ENCODE peak calls at places on chromosomes 6 and 20, in six cellular contexts. One of them, this sample, is unnamed.

GRCh38 chr20:19692100-19692499 is 66.0 kb upstream of the RIN2 start:
- DNase-seq in psoas muscle: no peak
- DNase-seq in OCI-LY7: no peak
- DNase-seq in dorsolateral prefrontal cortex: no peak
- DNase-seq in nephron progenitor cell: no peak
- DNase-seq in suprapubic skin: no peak
- DNase-seq in this sample: no peak

GRCh38 chr6:20572940-20573339 is 38.7 kb downstream of the CDKAL1 start:
- DNase-seq in psoas muscle: no peak
- DNase-seq in OCI-LY7: no peak
- DNase-seq in nephron progenitor cell: no peak
- DNase-seq in suprapubic skin: no peak
- DNase-seq in dorsolateral prefrontal cortex: no peak
- DNase-seq in this sample: no peak

GRCh38 chr6:112233864-112234263 is 20.5 kb downstream of the LAMA4 start:
- DNase-seq in OCI-LY7: no peak
- DNase-seq in dorsolateral prefrontal cortex: no peak
- DNase-seq in suprapubic skin: no peak
- DNase-seq in nephron progenitor cell: no peak
- DNase-seq in psoas muscle: no peak
- DNase-seq in this sample: no peak

GRCh38 chr6:160393966-160394653 is 45.9 kb downstream of the SLC22A3 start:
- DNase-seq in nephron progenitor cell: no peak
- DNase-seq in OCI-LY7: no peak
- DNase-seq in suprapubic skin: no peak
- DNase-seq in psoas muscle: no peak
- DNase-seq in dorsolateral prefrontal cortex: no peak
- DNase-seq in this sample: no peak

GRCh38 chr6:170265655-170266054 is 25.2 kb downstream of the DLL1 start:
- DNase-seq in nephron progenitor cell: no peak
- DNase-seq in psoas muscle: peak; percentile 90
- DNase-seq in suprapubic skin: no peak
- DNase-seq in dorsolateral prefrontal cortex: peak; percentile 19
- DNase-seq in OCI-LY7: no peak
- DNase-seq in this sample: no peak

GRCh38 chr20:3047486-3048419 is 1.9 kb downstream of the MRPS26 start:
- DNase-seq in dorsolateral prefrontal cortex: no peak
- DNase-seq in suprapubic skin: no peak
- DNase-seq in psoas muscle: no peak
- DNase-seq in nephron progenitor cell: no peak
- DNase-seq in OCI-LY7: no peak
- DNase-seq in this sample: no peak

GRCh38 chr6:13334953-13335352 is 6.6 kb upstream of the TBC1D7 start:
- DNase-seq in psoas muscle: no peak
- DNase-seq in dorsolateral prefrontal cortex: no peak
- DNase-seq in OCI-LY7: no peak
- DNase-seq in suprapubic skin: no peak
- DNase-seq in nephron progenitor cell: no peak
- DNase-seq in this sample: no peak

GRCh38 chr6:148624025-148624424 is 122.8 kb upstream of the UST start:
- DNase-seq in psoas muscle: no peak
- DNase-seq in suprapubic skin: no peak
- DNase-seq in dorsolateral prefrontal cortex: no peak
- DNase-seq in nephron progenitor cell: no peak
- DNase-seq in OCI-LY7: no peak
- DNase-seq in this sample: no peak

GRCh38 chr6:113526553-113526952 is 330.6 kb upstream of the MARCKS start:
- DNase-seq in nephron progenitor cell: no peak
- DNase-seq in OCI-LY7: no peak
- DNase-seq in suprapubic skin: no peak
- DNase-seq in dorsolateral prefrontal cortex: no peak
- DNase-seq in psoas muscle: no peak
- DNase-seq in this sample: no peak

GRCh38 chr6:73413102-73413501 is 18.5 kb downstream of the DDX43 start:
- DNase-seq in OCI-LY7: no peak
- DNase-seq in psoas muscle: no peak
- DNase-seq in nephron progenitor cell: no peak
- DNase-seq in dorsolateral prefrontal cortex: no peak
- DNase-seq in suprapubic skin: no peak
- DNase-seq in this sample: no peak

GRCh38 chr20:50283922-50284810 is 93.5 kb downstream of the CEBPB start:
- DNase-seq in suprapubic skin: no peak
- DNase-seq in OCI-LY7: no peak
- DNase-seq in psoas muscle: peak; percentile 84
- DNase-seq in nephron progenitor cell: no peak
- DNase-seq in dorsolateral prefrontal cortex: no peak
- DNase-seq in this sample: no peak

GRCh38 chr6:16316741-16317251 is 78.4 kb downstream of the GMPR start:
- DNase-seq in nephron progenitor cell: peak; percentile 30
- DNase-seq in OCI-LY7: peak; percentile 47
- DNase-seq in dorsolateral prefrontal cortex: no peak
- DNase-seq in suprapubic skin: no peak
- DNase-seq in psoas muscle: no peak
- DNase-seq in this sample: no peak

GRCh38 chr20:63742381-63743024 is 2.9 kb downstream of the SLC2A4RG start:
- DNase-seq in dorsolateral prefrontal cortex: no peak
- DNase-seq in OCI-LY7: no peak
- DNase-seq in psoas muscle: peak; percentile 57
- DNase-seq in suprapubic skin: no peak
- DNase-seq in nephron progenitor cell: no peak
- DNase-seq in this sample: no peak

GRCh38 chr20:43188861-43189613 is 669 bp downstream of the PTPRT start:
- DNase-seq in nephron progenitor cell: peak; percentile 25
- DNase-seq in dorsolateral prefrontal cortex: no peak
- DNase-seq in psoas muscle: no peak
- DNase-seq in suprapubic skin: no peak
- DNase-seq in OCI-LY7: no peak
- DNase-seq in this sample: no peak

GRCh38 chr20:3202965-3203314 is 1.5 kb downstream of the DDRGK1 start:
- DNase-seq in suprapubic skin: no peak
- DNase-seq in OCI-LY7: no peak
- DNase-seq in nephron progenitor cell: no peak
- DNase-seq in psoas muscle: no peak
- DNase-seq in dorsolateral prefrontal cortex: no peak
- DNase-seq in this sample: no peak

GRCh38 chr6:19812512-19813119 is 24.6 kb upstream of the ID4 start:
- DNase-seq in suprapubic skin: no peak
- DNase-seq in psoas muscle: no peak
- DNase-seq in dorsolateral prefrontal cortex: no peak
- DNase-seq in OCI-LY7: peak; percentile 69
- DNase-seq in nephron progenitor cell: no peak
- DNase-seq in this sample: no peak

GRCh38 chr20:57712851-57713504 is 3.2 kb upstream of the PMEPA1 start:
- DNase-seq in psoas muscle: no peak
- DNase-seq in dorsolateral prefrontal cortex: no peak
- DNase-seq in OCI-LY7: no peak
- DNase-seq in suprapubic skin: no peak
- DNase-seq in nephron progenitor cell: no peak
- DNase-seq in this sample: no peak

GRCh38 chr6:35370799-35371493 is 28.6 kb downstream of the PPARD start:
- DNase-seq in dorsolateral prefrontal cortex: peak; percentile 61
- DNase-seq in psoas muscle: no peak
- DNase-seq in nephron progenitor cell: no peak
- DNase-seq in suprapubic skin: no peak
- DNase-seq in OCI-LY7: peak; percentile 50
- DNase-seq in this sample: no peak

GRCh38 chr6:7050911-7051779 is 56.6 kb upstream of the RREB1 start:
- DNase-seq in nephron progenitor cell: peak; percentile 62
- DNase-seq in psoas muscle: peak; percentile 76
- DNase-seq in OCI-LY7: no peak
- DNase-seq in suprapubic skin: peak; percentile 82
- DNase-seq in dorsolateral prefrontal cortex: no peak
- DNase-seq in this sample: no peak

GRCh38 chr6:14682821-14683220 is 563.0 kb upstream of the JARID2 start:
- DNase-seq in suprapubic skin: no peak
- DNase-seq in nephron progenitor cell: no peak
- DNase-seq in psoas muscle: no peak
- DNase-seq in dorsolateral prefrontal cortex: no peak
- DNase-seq in OCI-LY7: no peak
- DNase-seq in this sample: no peak

GRCh38 chr6:44531447-44532015 is 144.0 kb downstream of the CDC5L start:
- DNase-seq in OCI-LY7: no peak
- DNase-seq in nephron progenitor cell: no peak
- DNase-seq in psoas muscle: no peak
- DNase-seq in dorsolateral prefrontal cortex: no peak
- DNase-seq in suprapubic skin: no peak
- DNase-seq in this sample: no peak

GRCh38 chr20:59604770-59605665 is 678 bp downstream of the PHACTR3 start:
- DNase-seq in nephron progenitor cell: peak; percentile 56
- DNase-seq in OCI-LY7: no peak
- DNase-seq in psoas muscle: no peak
- DNase-seq in suprapubic skin: no peak
- DNase-seq in dorsolateral prefrontal cortex: peak; percentile 53
- DNase-seq in this sample: no peak

GRCh38 chr20:10094566-10095173 is 59.9 kb downstream of the ANKEF1 start:
- DNase-seq in psoas muscle: no peak
- DNase-seq in dorsolateral prefrontal cortex: no peak
- DNase-seq in nephron progenitor cell: no peak
- DNase-seq in suprapubic skin: no peak
- DNase-seq in OCI-LY7: no peak
- DNase-seq in this sample: no peak

GRCh38 chr6:110341671-110342304 is 16.4 kb downstream of the METTL24 start:
- DNase-seq in OCI-LY7: peak; percentile 16
- DNase-seq in suprapubic skin: no peak
- DNase-seq in psoas muscle: no peak
- DNase-seq in dorsolateral prefrontal cortex: peak; percentile 65
- DNase-seq in nephron progenitor cell: peak; percentile 49
- DNase-seq in this sample: no peak

GRCh38 chr6:148521158-148521557 is 178.5 kb downstream of the SASH1 start:
- DNase-seq in psoas muscle: no peak
- DNase-seq in OCI-LY7: peak; percentile 18
- DNase-seq in suprapubic skin: no peak
- DNase-seq in nephron progenitor cell: no peak
- DNase-seq in dorsolateral prefrontal cortex: no peak
- DNase-seq in this sample: no peak

GRCh38 chr20:10466325-10466724 is 31.2 kb downstream of the SLX4IP start:
- DNase-seq in psoas muscle: no peak
- DNase-seq in nephron progenitor cell: peak; percentile 30
- DNase-seq in OCI-LY7: no peak
- DNase-seq in suprapubic skin: no peak
- DNase-seq in dorsolateral prefrontal cortex: no peak
- DNase-seq in this sample: no peak

GRCh38 chr20:9119776-9120175 is 50.9 kb downstream of the PLCB4 start:
- DNase-seq in psoas muscle: peak; percentile 63
- DNase-seq in OCI-LY7: no peak
- DNase-seq in dorsolateral prefrontal cortex: peak; percentile 92
- DNase-seq in nephron progenitor cell: no peak
- DNase-seq in suprapubic skin: no peak
- DNase-seq in this sample: no peak

GRCh38 chr6:6218246-6219085 is 102.0 kb downstream of the F13A1 start:
- DNase-seq in suprapubic skin: no peak
- DNase-seq in OCI-LY7: no peak
- DNase-seq in psoas muscle: peak; percentile 39
- DNase-seq in dorsolateral prefrontal cortex: no peak
- DNase-seq in nephron progenitor cell: peak; percentile 16
- DNase-seq in this sample: no peak

GRCh38 chr20:31517373-31517772 is 3.1 kb downstream of the HM13 start:
- DNase-seq in psoas muscle: peak; percentile 65
- DNase-seq in suprapubic skin: peak; percentile 73
- DNase-seq in OCI-LY7: no peak
- DNase-seq in nephron progenitor cell: peak; percentile 13
- DNase-seq in dorsolateral prefrontal cortex: no peak
- DNase-seq in this sample: no peak

DNA sequence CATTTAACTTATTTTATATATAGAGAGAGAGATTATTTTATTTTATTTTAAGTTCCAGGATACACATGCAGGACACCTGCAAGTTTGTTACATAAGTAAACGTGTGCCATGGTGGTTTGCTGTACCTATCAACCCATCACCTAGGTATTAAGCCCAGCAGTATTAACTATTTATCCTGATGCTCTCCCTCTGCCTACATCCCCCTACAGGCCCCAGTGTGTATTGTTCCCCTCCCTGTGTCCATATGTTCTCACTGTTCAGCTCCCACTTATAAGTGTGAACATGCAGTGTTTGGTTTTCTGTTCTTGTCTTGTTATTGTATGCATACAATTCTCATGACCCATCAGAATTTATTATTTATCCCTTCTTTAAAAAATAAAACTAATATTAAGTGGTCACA is 34.6 kb downstream of the FKBP1C start:
- DNase-seq in psoas muscle: no peak
- DNase-seq in dorsolateral prefrontal cortex: no peak
- DNase-seq in nephron progenitor cell: peak; percentile 10
- DNase-seq in suprapubic skin: no peak
- DNase-seq in OCI-LY7: no peak
- DNase-seq in this sample: no peak
- TF ChIP-seq CTCF in psoas muscle: no peak
- TF ChIP-seq CTCF in dorsolateral prefrontal cortex: no peak
- TF ChIP-seq CTCF in nephron progenitor cell: peak; percentile 41
- TF ChIP-seq CTCF in suprapubic skin: no peak
- TF ChIP-seq CTCF in OCI-LY7: peak; percentile 57
- TF ChIP-seq CTCF in this sample: peak; percentile 64

DNA sequence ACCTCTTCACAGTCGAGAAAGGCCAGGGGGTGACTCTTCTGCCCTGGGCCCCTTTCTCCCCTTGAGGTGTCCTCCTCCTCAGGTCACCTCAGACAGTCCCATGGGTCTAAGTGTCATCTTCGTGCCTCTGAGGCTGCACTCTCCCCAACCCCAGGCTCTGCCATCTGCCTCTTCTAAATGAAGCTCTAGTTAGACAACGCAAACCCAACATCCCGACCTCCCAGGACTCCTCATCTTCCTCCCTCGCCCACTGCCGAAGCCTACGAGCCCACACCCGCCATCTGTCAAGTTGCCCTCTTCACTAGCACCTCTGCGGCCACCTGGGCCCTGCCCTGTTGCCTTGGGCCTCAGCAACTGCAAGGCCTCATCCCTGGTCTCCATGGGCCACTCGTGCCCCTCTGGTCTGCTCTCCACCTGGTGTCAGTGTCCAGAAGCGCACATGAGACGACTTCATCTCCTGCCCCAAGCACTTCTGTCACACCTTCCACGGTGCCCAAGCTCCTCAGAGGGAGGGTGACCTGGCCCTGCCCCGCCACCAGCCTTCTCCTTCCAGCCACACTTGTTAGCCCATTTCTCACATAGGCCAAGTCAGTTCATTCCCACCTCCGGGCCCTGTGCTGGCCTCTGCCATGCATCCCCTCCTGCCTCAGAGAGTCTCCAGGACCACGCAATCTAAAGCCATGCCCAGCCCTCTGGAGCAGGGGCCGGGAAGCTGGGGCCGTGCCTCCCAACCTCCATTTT is 53.8 kb downstream of the RRBP1 start:
- DNase-seq in suprapubic skin: no peak
- DNase-seq in dorsolateral prefrontal cortex: no peak
- DNase-seq in OCI-LY7: no peak
- DNase-seq in psoas muscle: peak; percentile 35
- DNase-seq in nephron progenitor cell: no peak
- DNase-seq in this sample: no peak
- TF ChIP-seq CTCF in suprapubic skin: no peak
- TF ChIP-seq CTCF in dorsolateral prefrontal cortex: no peak
- TF ChIP-seq CTCF in OCI-LY7: no peak
- TF ChIP-seq CTCF in psoas muscle: no peak
- TF ChIP-seq CTCF in nephron progenitor cell: no peak
- TF ChIP-seq CTCF in this sample: no peak

GRCh38 chr20:12262747-12263146 is 345.1 kb downstream of the BTBD3 start:
- DNase-seq in nephron progenitor cell: no peak
- DNase-seq in OCI-LY7: no peak
- DNase-seq in suprapubic skin: no peak
- DNase-seq in psoas muscle: no peak
- DNase-seq in dorsolateral prefrontal cortex: no peak
- DNase-seq in this sample: no peak
- TF ChIP-seq CTCF in nephron progenitor cell: no peak
- TF ChIP-seq CTCF in OCI-LY7: no peak
- TF ChIP-seq CTCF in suprapubic skin: no peak
- TF ChIP-seq CTCF in psoas muscle: no peak
- TF ChIP-seq CTCF in dorsolateral prefrontal cortex: no peak
- TF ChIP-seq CTCF in this sample: no peak

GRCh38 chr6:144921206-144921975 is 636.3 kb downstream of the UTRN start:
- DNase-seq in OCI-LY7: no peak
- DNase-seq in nephron progenitor cell: no peak
- DNase-seq in dorsolateral prefrontal cortex: no peak
- DNase-seq in psoas muscle: no peak
- DNase-seq in suprapubic skin: no peak
- DNase-seq in this sample: no peak
- TF ChIP-seq CTCF in OCI-LY7: no peak
- TF ChIP-seq CTCF in nephron progenitor cell: no peak
- TF ChIP-seq CTCF in dorsolateral prefrontal cortex: no peak
- TF ChIP-seq CTCF in psoas muscle: no peak
- TF ChIP-seq CTCF in suprapubic skin: no peak
- TF ChIP-seq CTCF in this sample: no peak

This sample was measured in type B pancreatic cell.